ENCODE peak calls at places on chromosome 20, in six cellular contexts. One of them, this sample, is unnamed.
A peak's percentile ranks its signal among the peaks of the same experiment; 100 is the strongest.

GRCh38 chr20:10611357-10611756 is 62.4 kb downstream of the JAG1 start:
- DNase-seq in mesenchymal stem cell: peak; percentile 46
- DNase-seq in H9: peak; percentile 79
- DNase-seq in neuronal stem cell: no peak
- DNase-seq in IMR-90: peak; percentile 66
- DNase-seq in H1: peak; percentile 77
- DNase-seq in this sample: peak; percentile 87

GRCh38 chr20:14817121-14817520 is 479.7 kb upstream of the FLRT3 start:
- DNase-seq in mesenchymal stem cell: no peak
- DNase-seq in H9: no peak
- DNase-seq in neuronal stem cell: no peak
- DNase-seq in IMR-90: no peak
- DNase-seq in H1: no peak
- DNase-seq in this sample: no peak

GRCh38 chr20:44956410-44956809 is 3.8 kb downstream of the TOMM34 start:
- DNase-seq in mesenchymal stem cell: no peak
- DNase-seq in H9: no peak
- DNase-seq in neuronal stem cell: no peak
- DNase-seq in IMR-90: no peak
- DNase-seq in H1: no peak
- DNase-seq in this sample: no peak

GRCh38 chr20:1150218-1150617 is 31.8 kb downstream of the PSMF1 start:
- DNase-seq in mesenchymal stem cell: peak; percentile 17
- DNase-seq in H9: no peak
- DNase-seq in neuronal stem cell: no peak
- DNase-seq in IMR-90: peak; percentile 31
- DNase-seq in H1: no peak
- DNase-seq in this sample: no peak

GRCh38 chr20:41654292-41654691 is 36.1 kb upstream of the CHD6 start:
- DNase-seq in mesenchymal stem cell: no peak
- DNase-seq in H9: no peak
- DNase-seq in neuronal stem cell: no peak
- DNase-seq in IMR-90: no peak
- DNase-seq in H1: no peak
- DNase-seq in this sample: no peak

GRCh38 chr20:48492188-48493070 is 335.4 kb downstream of the PREX1 start:
- DNase-seq in mesenchymal stem cell: no peak
- DNase-seq in H9: no peak
- DNase-seq in neuronal stem cell: no peak
- DNase-seq in IMR-90: no peak
- DNase-seq in H1: peak; percentile 39
- DNase-seq in this sample: no peak

GRCh38 chr20:40637176-40637575 is 51.9 kb downstream of the MAFB start:
- DNase-seq in mesenchymal stem cell: no peak
- DNase-seq in H9: peak; percentile 1
- DNase-seq in neuronal stem cell: no peak
- DNase-seq in IMR-90: no peak
- DNase-seq in H1: no peak
- DNase-seq in this sample: no peak

GRCh38 chr20:12023169-12023795 is 105.6 kb downstream of the BTBD3 start:
- DNase-seq in mesenchymal stem cell: no peak
- DNase-seq in H9: no peak
- DNase-seq in neuronal stem cell: no peak
- DNase-seq in IMR-90: no peak
- DNase-seq in H1: no peak
- DNase-seq in this sample: no peak

GRCh38 chr20:462199-462991 is at the start of gene TBC1D20:
- DNase-seq in mesenchymal stem cell: peak; percentile 85
- DNase-seq in H9: peak; percentile 83
- DNase-seq in neuronal stem cell: peak; percentile 76
- DNase-seq in IMR-90: peak; percentile 84
- DNase-seq in H1: peak; percentile 86
- DNase-seq in this sample: peak; percentile 91

GRCh38 chr20:59135093-59135492 is 28.5 kb upstream of the ZNF831 start:
- DNase-seq in mesenchymal stem cell: no peak
- DNase-seq in H9: no peak
- DNase-seq in neuronal stem cell: no peak
- DNase-seq in IMR-90: no peak
- DNase-seq in H1: no peak
- DNase-seq in this sample: no peak
- H2BK5ac ChIP-seq in mesenchymal stem cell: no peak overlapping the region
- H2BK5ac ChIP-seq in H9: no peak overlapping the region
- H2BK5ac ChIP-seq in neuronal stem cell: no peak overlapping the region
- H2BK5ac ChIP-seq in IMR-90: no peak overlapping the region
- H2BK5ac ChIP-seq in H1: no peak overlapping the region
- H2BK5ac ChIP-seq in this sample: no peak overlapping the region

GRCh38 chr20:2259731-2260130 is 36.1 kb upstream of the TGM3 start:
- DNase-seq in mesenchymal stem cell: no peak
- DNase-seq in H9: no peak
- DNase-seq in neuronal stem cell: no peak
- DNase-seq in IMR-90: no peak
- DNase-seq in H1: no peak
- DNase-seq in this sample: no peak

GRCh38 chr20:2254333-2254732 is 41.5 kb upstream of the TGM3 start:
- DNase-seq in mesenchymal stem cell: no peak
- DNase-seq in H9: no peak
- DNase-seq in neuronal stem cell: no peak
- DNase-seq in IMR-90: no peak
- DNase-seq in H1: no peak
- DNase-seq in this sample: no peak

GRCh38 chr20:2252419-2253060 is 43.3 kb upstream of the TGM3 start:
- DNase-seq in mesenchymal stem cell: no peak
- DNase-seq in H9: no peak
- DNase-seq in neuronal stem cell: no peak
- DNase-seq in IMR-90: no peak
- DNase-seq in H1: no peak
- DNase-seq in this sample: no peak

GRCh38 chr20:2260250-2260649 is 35.6 kb upstream of the TGM3 start:
- DNase-seq in mesenchymal stem cell: no peak
- DNase-seq in H9: no peak
- DNase-seq in neuronal stem cell: no peak
- DNase-seq in IMR-90: no peak
- DNase-seq in H1: no peak
- DNase-seq in this sample: no peak

DNA sequence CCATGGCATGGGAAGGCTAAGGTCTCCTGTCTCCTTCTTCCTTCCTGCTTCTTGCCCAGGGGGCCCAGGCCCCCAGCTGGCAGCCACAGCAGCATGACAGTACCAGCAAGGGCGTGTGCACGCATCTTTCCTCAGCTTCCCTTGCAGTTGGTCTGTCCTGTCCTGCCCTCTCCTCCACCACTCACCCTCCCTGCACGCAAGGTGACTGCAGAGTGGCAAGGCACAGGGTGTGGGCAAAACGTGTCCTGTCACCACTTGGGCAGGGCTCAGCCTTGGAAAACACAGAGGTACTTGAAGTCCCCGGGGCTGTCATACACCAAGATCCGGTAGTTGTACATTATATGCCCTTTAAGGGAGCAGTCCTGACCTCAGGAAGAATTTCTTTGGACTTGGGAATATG is 39.7 kb upstream of the TGM3 start:
- DNase-seq in mesenchymal stem cell: no peak
- DNase-seq in H9: no peak
- DNase-seq in neuronal stem cell: no peak
- DNase-seq in IMR-90: no peak
- DNase-seq in H1: no peak
- DNase-seq in this sample: no peak
- H2BK15ac ChIP-seq in mesenchymal stem cell: no peak overlapping the region
- H2BK15ac ChIP-seq in H9: no peak overlapping the region
- H2BK15ac ChIP-seq in neuronal stem cell: peak overlapping the region; percentile 46
- H2BK15ac ChIP-seq in IMR-90: no peak overlapping the region
- H2BK15ac ChIP-seq in H1: no peak overlapping the region
- H2BK15ac ChIP-seq in this sample: no peak overlapping the region

GRCh38 chr20:25313608-25314007 is 65.7 kb downstream of the PYGB start:
- DNase-seq in mesenchymal stem cell: peak; percentile 66
- DNase-seq in H9: no peak
- DNase-seq in neuronal stem cell: no peak
- DNase-seq in IMR-90: no peak
- DNase-seq in H1: no peak
- DNase-seq in this sample: no peak

GRCh38 chr20:25309395-25310267 is 61.7 kb downstream of the PYGB start:
- DNase-seq in mesenchymal stem cell: peak; percentile 93
- DNase-seq in H9: no peak
- DNase-seq in neuronal stem cell: no peak
- DNase-seq in IMR-90: peak; percentile 80
- DNase-seq in H1: no peak
- DNase-seq in this sample: peak; percentile 11

GRCh38 chr20:25310268-25310920 is 62.5 kb downstream of the PYGB start:
- DNase-seq in mesenchymal stem cell: peak; percentile 97
- DNase-seq in H9: no peak
- DNase-seq in neuronal stem cell: no peak
- DNase-seq in IMR-90: peak; percentile 96
- DNase-seq in H1: no peak
- DNase-seq in this sample: peak; percentile 64

GRCh38 chr20:25308671-25309394 is 60.9 kb downstream of the PYGB start:
- DNase-seq in mesenchymal stem cell: peak; percentile 91
- DNase-seq in H9: no peak
- DNase-seq in neuronal stem cell: no peak
- DNase-seq in IMR-90: peak; percentile 82
- DNase-seq in H1: no peak
- DNase-seq in this sample: no peak

DNA sequence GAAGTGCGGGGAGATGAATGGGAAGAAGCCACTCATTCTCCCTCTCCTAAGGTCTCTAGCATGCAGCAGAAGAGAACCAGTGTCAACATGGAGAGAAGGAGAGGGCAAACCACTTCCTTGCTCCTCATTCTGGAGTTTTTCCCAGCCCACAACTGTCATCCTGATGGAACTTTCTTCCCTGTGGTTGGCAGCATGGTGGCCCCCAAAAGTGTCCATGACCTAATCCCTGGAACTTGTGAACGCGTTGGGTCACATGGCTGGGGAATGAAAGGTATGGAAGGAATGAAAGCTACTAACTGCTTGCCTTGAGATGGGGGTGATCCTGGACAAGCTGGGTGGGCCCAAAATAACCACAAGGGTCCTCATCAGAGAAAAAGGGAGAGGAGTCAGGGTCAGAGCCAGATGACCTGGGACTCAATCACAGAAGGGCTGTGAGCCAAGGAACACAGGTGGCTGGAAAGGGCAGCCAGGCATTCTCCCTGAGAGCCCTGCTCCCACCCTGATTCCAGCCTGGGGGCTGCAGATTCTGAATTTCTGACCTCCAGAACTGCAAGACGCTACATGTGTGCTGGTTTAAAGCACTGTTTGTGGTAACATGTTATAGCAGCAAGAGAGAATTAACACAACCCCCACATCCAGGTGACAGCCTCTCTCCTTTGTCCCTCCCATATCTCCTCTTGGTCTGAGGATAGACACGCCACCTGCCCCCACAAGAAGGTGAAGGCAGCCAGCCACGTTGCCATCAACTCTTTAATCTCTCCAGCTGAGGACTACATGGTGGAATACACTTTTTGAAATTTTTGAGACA is 63.2 kb downstream of the PYGB start:
- DNase-seq in mesenchymal stem cell: peak; percentile 93
- DNase-seq in H9: no peak
- DNase-seq in neuronal stem cell: no peak
- DNase-seq in IMR-90: peak; percentile 95
- DNase-seq in H1: no peak
- DNase-seq in this sample: peak; percentile 65
- H2BK5ac ChIP-seq in mesenchymal stem cell: peak overlapping the region; percentile 77
- H2BK5ac ChIP-seq in H9: no peak overlapping the region
- H2BK5ac ChIP-seq in neuronal stem cell: no peak overlapping the region
- H2BK5ac ChIP-seq in IMR-90: peak overlapping the region; percentile 96
- H2BK5ac ChIP-seq in H1: no peak overlapping the region
- H2BK5ac ChIP-seq in this sample: no peak overlapping the region

DNA sequence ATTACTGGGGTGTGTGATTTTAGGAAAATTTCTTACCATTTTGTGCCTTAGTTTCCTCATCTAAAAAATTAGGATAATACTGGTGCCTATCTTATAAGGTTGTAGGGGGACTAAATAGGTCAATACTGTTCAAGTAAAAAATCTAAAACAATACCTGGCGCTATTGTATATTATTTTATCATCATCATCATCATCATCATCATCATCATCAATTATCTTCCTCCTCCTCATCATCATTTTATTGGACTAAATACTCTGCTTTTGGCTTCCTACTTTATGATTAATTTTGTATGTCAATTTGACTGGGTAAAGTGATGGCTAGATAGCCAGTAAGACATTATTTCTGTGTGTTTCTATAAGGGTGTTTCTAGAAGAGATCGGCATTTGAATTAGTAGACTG is 435.5 kb downstream of the DHX35 start:
- DNase-seq in mesenchymal stem cell: no peak
- DNase-seq in H9: no peak
- DNase-seq in neuronal stem cell: no peak
- DNase-seq in IMR-90: no peak
- DNase-seq in H1: no peak
- DNase-seq in this sample: no peak
- H2BK15ac ChIP-seq in mesenchymal stem cell: no peak overlapping the region
- H2BK15ac ChIP-seq in H9: no peak overlapping the region
- H2BK15ac ChIP-seq in neuronal stem cell: no peak overlapping the region
- H2BK15ac ChIP-seq in IMR-90: no peak overlapping the region
- H2BK15ac ChIP-seq in H1: no peak overlapping the region
- H2BK15ac ChIP-seq in this sample: no peak overlapping the region

GRCh38 chr20:32479697-32480140 is 105.4 kb downstream of the NOL4L start:
- DNase-seq in mesenchymal stem cell: no peak
- DNase-seq in H9: no peak
- DNase-seq in neuronal stem cell: no peak
- DNase-seq in IMR-90: no peak
- DNase-seq in H1: no peak
- DNase-seq in this sample: no peak

GRCh38 chr20:32480361-32481199 is 104.6 kb downstream of the NOL4L start:
- DNase-seq in mesenchymal stem cell: peak; percentile 71
- DNase-seq in H9: peak; percentile 26
- DNase-seq in neuronal stem cell: no peak
- DNase-seq in IMR-90: peak; percentile 44
- DNase-seq in H1: no peak
- DNase-seq in this sample: no peak

GRCh38 chr20:32483351-32484220 is 101.5 kb downstream of the NOL4L start:
- DNase-seq in mesenchymal stem cell: peak; percentile 86
- DNase-seq in H9: peak; percentile 92
- DNase-seq in neuronal stem cell: peak; percentile 74
- DNase-seq in IMR-90: peak; percentile 73
- DNase-seq in H1: peak; percentile 84
- DNase-seq in this sample: peak; percentile 83

GRCh38 chr20:32482251-32483220 is 102.6 kb downstream of the NOL4L start:
- DNase-seq in mesenchymal stem cell: peak; percentile 53
- DNase-seq in H9: peak; percentile 68
- DNase-seq in neuronal stem cell: peak; percentile 61
- DNase-seq in IMR-90: no peak
- DNase-seq in H1: peak; percentile 82
- DNase-seq in this sample: peak; percentile 87

GRCh38 chr20:32481311-32482103 is 103.6 kb downstream of the NOL4L start:
- DNase-seq in mesenchymal stem cell: peak; percentile 71
- DNase-seq in H9: peak; percentile 42
- DNase-seq in neuronal stem cell: no peak
- DNase-seq in IMR-90: no peak
- DNase-seq in H1: no peak
- DNase-seq in this sample: peak; percentile 8
- H2BK5ac ChIP-seq in mesenchymal stem cell: no peak overlapping the region
- H2BK5ac ChIP-seq in H9: no peak overlapping the region
- H2BK5ac ChIP-seq in neuronal stem cell: no peak overlapping the region
- H2BK5ac ChIP-seq in IMR-90: no peak overlapping the region
- H2BK5ac ChIP-seq in H1: no peak overlapping the region
- H2BK5ac ChIP-seq in this sample: no peak overlapping the region